ENCODE peak calls at places on chromosomes 2 and 18, in six cellular contexts. Z is A549, H is K562, N is HepG2, F is GM12878, B is endothelial cell of umbilical vein. X is an unnamed sample.

GRCh38 chr2:106581276-106581675 is 94.1 kb downstream of the CD8B2 start:
- DNase-seq in Z (no peak), H (no peak), N (no peak), F (no peak), B (no peak), X (peak; percentile 18)

GRCh38 chr18:74775239-74775638 is 177.6 kb downstream of the ZNF407 start:
- DNase-seq in Z (no peak), H (no peak), N (no peak), F (no peak), B (no peak), X (no peak)

GRCh38 chr2:28821295-28821958 is 10.8 kb downstream of the SPDYA start:
- DNase-seq in Z (peak; percentile 88), H (peak; percentile 48), N (peak; percentile 67), F (peak; percentile 25), B (peak; percentile 81), X (peak; percentile 79)

GRCh38 chr18:76620326-76620813 is 125.3 kb upstream of the ZNF516 start:
- DNase-seq in Z (no peak), H (peak; percentile 8), N (no peak), F (peak; percentile 9), B (peak; percentile 24), X (peak; percentile 97)

GRCh38 chr2:177598321-177598922 is 205.8 kb downstream of the AGPS start:
- DNase-seq in Z (no peak), H (no peak), N (no peak), F (no peak), B (peak; percentile 13), X (no peak)

GRCh38 chr2:18647731-18648130 is 58.4 kb upstream of the NT5C1B start:
- DNase-seq in Z (no peak), H (no peak), N (no peak), F (no peak), B (no peak), X (no peak)

GRCh38 chr2:124647245-124647644 is 622.2 kb downstream of the CNTNAP5 start:
- DNase-seq in Z (no peak), H (no peak), N (peak; percentile 35), F (no peak), B (no peak), X (no peak)

GRCh38 chr2:120865656-120866055 is 130.0 kb downstream of the GLI2 start:
- DNase-seq in Z (no peak), H (no peak), N (no peak), F (no peak), B (no peak), X (no peak)

GRCh38 chr2:165627463-165627862 is 158.0 kb downstream of the CSRNP3 start:
- DNase-seq in Z (no peak), H (no peak), N (no peak), F (no peak), B (peak; percentile 17), X (no peak)

GRCh38 chr2:46977899-46978298 is 62.3 kb upstream of the MCFD2 start:
- DNase-seq in Z (no peak), H (no peak), N (no peak), F (no peak), B (no peak), X (peak; percentile 91)

GRCh38 chr2:49002750-49003149 is 151.6 kb downstream of the FSHR start:
- DNase-seq in Z (no peak), H (no peak), N (no peak), F (no peak), B (no peak), X (no peak)

GRCh38 chr2:221205103-221205502 is 367.0 kb downstream of the EPHA4 start:
- DNase-seq in Z (no peak), H (no peak), N (peak; percentile 10), F (no peak), B (no peak), X (no peak)

GRCh38 chr2:190343500-190344274 is at the start of gene INPP1:
- DNase-seq in Z (peak; percentile 69), H (no peak), N (no peak), F (no peak), B (peak; percentile 79), X (peak; percentile 91)

GRCh38 chr2:188897096-188897495 is 77.1 kb upstream of the COL3A1 start:
- DNase-seq in Z (no peak), H (no peak), N (no peak), F (no peak), B (no peak), X (no peak)

GRCh38 chr2:241808051-241808450 is 942 bp upstream of the NEU4 start:
- DNase-seq in Z (no peak), H (peak; percentile 15), N (peak; percentile 67), F (no peak), B (no peak), X (no peak)

GRCh38 chr18:76658627-76659026 is 163.6 kb upstream of the ZNF516 start:
- DNase-seq in Z (no peak), H (peak; percentile 8), N (no peak), F (no peak), B (no peak), X (peak; percentile 69)

GRCh38 chr2:239801404-239802100 is 223.6 kb downstream of the NDUFA10 start:
- DNase-seq in Z (no peak), H (no peak), N (no peak), F (no peak), B (no peak), X (no peak)

GRCh38 chr2:118940486-118941120 is 1.4 kb upstream of the MARCO start:
- DNase-seq in Z (no peak), H (no peak), N (no peak), F (no peak), B (no peak), X (peak; percentile 93)

GRCh38 chr2:102186676-102187190 is at the start of gene IL1RL2:
- DNase-seq in Z (no peak), H (no peak), N (no peak), F (no peak), B (no peak), X (no peak)

GRCh38 chr2:42196403-42197267 is 27.5 kb downstream of the EML4 start:
- DNase-seq in Z (peak; percentile 74), H (peak; percentile 54), N (peak; percentile 83), F (peak; percentile 11), B (peak; percentile 29), X (peak; percentile 79)

GRCh38 chr2:102806250-102806837 is 44.5 kb downstream of the TMEM182 start:
- DNase-seq in Z (peak; percentile 60), H (peak; percentile 65), N (peak; percentile 73), F (no peak), B (peak; percentile 79), X (peak; percentile 74)

GRCh38 chr2:160214461-160215055 is 14.5 kb upstream of the ITGB6 start:
- DNase-seq in Z (peak; percentile 86), H (no peak), N (peak; percentile 42), F (no peak), B (no peak), X (peak; percentile 86)

GRCh38 chr2:110816404-110817365 is 84.3 kb downstream of the ACOXL start:
- DNase-seq in Z (no peak), H (no peak), N (no peak), F (no peak), B (no peak), X (no peak)

GRCh38 chr18:5416112-5416511 is 120.6 kb upstream of the ZBTB14 start:
- DNase-seq in Z (no peak), H (no peak), N (no peak), F (no peak), B (no peak), X (no peak)

GRCh38 chr2:224778474-224778877 is 62.3 kb upstream of the CCDC195 start:
- DNase-seq in Z (peak; percentile 52), H (peak; percentile 26), N (peak; percentile 56), F (peak; percentile 39), B (peak; percentile 83), X (peak; percentile 63)

GRCh38 chr2:191724015-191724414 is 46.1 kb downstream of the NABP1 start:
- DNase-seq in Z (no peak), H (no peak), N (no peak), F (peak; percentile 9), B (no peak), X (peak; percentile 22)
- TF ChIP-seq CTCF in Z (no peak), H (no peak), N (no peak), F (no peak), B (no peak), X (no peak)

GRCh38 chr18:48824231-48824970 is 126.4 kb downstream of the SMAD7 start:
- DNase-seq in Z (no peak), H (no peak), N (no peak), F (no peak), B (no peak), X (no peak)

GRCh38 chr18:48826806-48827205 is 124.0 kb downstream of the SMAD7 start:
- DNase-seq in Z (no peak), H (no peak), N (no peak), F (no peak), B (no peak), X (no peak)

GRCh38 chr18:48825101-48825745 is 125.5 kb downstream of the SMAD7 start:
- DNase-seq in Z (no peak), H (no peak), N (no peak), F (no peak), B (peak; percentile 66), X (no peak)

GRCh38 chr18:48827321-48828200 is 123.2 kb downstream of the SMAD7 start:
- DNase-seq in Z (no peak), H (no peak), N (no peak), F (no peak), B (peak; percentile 70), X (no peak)

GRCh38 chr18:48826271-48826670 is 124.5 kb downstream of the SMAD7 start:
- DNase-seq in Z (no peak), H (no peak), N (no peak), F (no peak), B (no peak), X (no peak)
- TF ChIP-seq MYC in Z (no peak), H (no peak), N (no peak), F (no peak), B (no peak), X (no peak)

GRCh38 chr2:156329031-156329921 is 3.2 kb downstream of the NR4A2 start:
- DNase-seq in Z (no peak), H (no peak), N (no peak), F (no peak), B (no peak), X (no peak)
- H3K4me3 ChIP-seq in Z (no peak overlapping the region), H (no peak overlapping the region), N (no peak overlapping the region), F (no peak overlapping the region), B (no peak overlapping the region), X (no peak overlapping the region)

DNA sequence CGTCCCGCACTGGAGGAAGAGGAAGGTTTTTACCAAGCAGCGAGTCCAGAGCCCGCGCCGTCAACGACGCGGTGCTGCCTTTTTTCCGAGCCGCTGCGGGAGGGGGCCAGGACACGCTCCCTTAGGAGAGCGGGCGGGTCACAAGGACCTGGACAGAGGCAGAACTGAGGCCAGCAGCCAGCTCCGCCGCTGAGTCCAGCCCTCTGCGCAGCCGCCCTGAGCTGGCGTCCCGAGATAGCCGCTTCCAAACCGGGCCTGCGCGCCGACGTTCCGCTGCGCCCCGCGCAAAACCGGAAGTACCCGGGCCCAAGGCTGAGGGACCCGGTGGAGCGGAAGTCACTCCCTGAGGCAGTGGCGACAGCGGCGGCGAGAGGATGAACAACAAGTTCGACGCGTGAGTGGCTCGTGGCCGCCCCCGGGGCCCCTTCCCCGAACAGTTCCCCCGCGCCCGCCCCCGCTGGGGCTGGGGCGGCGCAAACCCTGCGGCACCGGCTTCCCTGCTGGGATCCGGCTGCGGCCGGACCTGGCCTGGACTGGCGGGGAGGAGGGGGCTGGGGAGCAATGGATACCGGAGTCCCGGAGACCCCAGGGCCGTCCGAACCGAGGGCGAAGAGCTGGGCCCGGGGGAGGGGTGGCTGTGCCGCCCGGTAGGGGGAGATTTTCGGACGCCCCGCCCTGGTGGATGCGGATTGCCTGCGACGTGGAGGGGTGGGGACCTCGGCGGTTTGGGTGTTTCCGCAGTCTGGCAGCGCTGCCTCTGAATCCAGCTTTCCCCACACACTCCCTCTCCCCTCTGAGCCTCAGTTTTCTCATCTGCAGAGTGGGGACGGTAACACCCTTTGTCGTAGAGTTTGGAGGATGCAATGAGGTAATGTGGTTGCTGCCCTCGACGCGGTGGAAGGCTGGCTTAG is at the start of the genes EIF4E2 and TIGD1:
- DNase-seq in Z (peak; percentile 95), H (peak; percentile 90), N (peak; percentile 95), F (peak; percentile 64), B (peak; percentile 96), X (peak; percentile 98)
- TF ChIP-seq CTCF in Z (no peak), H (peak; percentile 40), N (peak; percentile 53), F (peak; percentile 28), B (peak; percentile 29), X (peak; percentile 6)